ENCODE peak calls at places on chromosomes 4 and X, in seven cellular contexts. One of them, this sample, is unnamed.

GRCh38 chr4:609400-610050 is 15.8 kb upstream of the PDE6B start:
- DNase-seq in thoracic aorta: no peak
- DNase-seq in keratinocyte: no peak
- DNase-seq in brain microvascular endothelial cell: no peak
- DNase-seq in lower leg skin: no peak
- DNase-seq in mucosa of descending colon: no peak
- DNase-seq in uterus: no peak
- DNase-seq in this sample: no peak

GRCh38 chrX:40411350-40412111 is 169.2 kb upstream of the ATP6AP2 start:
- DNase-seq in thoracic aorta: no peak
- DNase-seq in keratinocyte: no peak
- DNase-seq in brain microvascular endothelial cell: no peak
- DNase-seq in lower leg skin: no peak
- DNase-seq in mucosa of descending colon: no peak
- DNase-seq in uterus: no peak
- DNase-seq in this sample: no peak

GRCh38 chrX:132119283-132119682 is 8.5 kb downstream of the FRMD7 start:
- DNase-seq in thoracic aorta: no peak
- DNase-seq in keratinocyte: no peak
- DNase-seq in brain microvascular endothelial cell: no peak
- DNase-seq in lower leg skin: no peak
- DNase-seq in mucosa of descending colon: no peak
- DNase-seq in uterus: no peak
- DNase-seq in this sample: no peak

GRCh38 chr4:2977116-2978097 is 14.0 kb downstream of the GRK4 start:
- DNase-seq in thoracic aorta: no peak
- DNase-seq in keratinocyte: no peak
- DNase-seq in brain microvascular endothelial cell: peak
- DNase-seq in lower leg skin: no peak
- DNase-seq in mucosa of descending colon: no peak
- DNase-seq in uterus: no peak
- DNase-seq in this sample: no peak

GRCh38 chrX:31301203-31301602 is 229.4 kb upstream of the FTHL17 start:
- DNase-seq in thoracic aorta: no peak
- DNase-seq in keratinocyte: no peak
- DNase-seq in brain microvascular endothelial cell: no peak
- DNase-seq in lower leg skin: no peak
- DNase-seq in mucosa of descending colon: no peak
- DNase-seq in uterus: no peak
- DNase-seq in this sample: no peak

GRCh38 chr4:6019316-6020263 is 1.4 kb upstream of the C4orf50 start:
- DNase-seq in thoracic aorta: no peak
- DNase-seq in keratinocyte: peak
- DNase-seq in brain microvascular endothelial cell: peak
- DNase-seq in lower leg skin: peak
- DNase-seq in mucosa of descending colon: peak
- DNase-seq in uterus: no peak
- DNase-seq in this sample: no peak

GRCh38 chr4:94806376-94806775 is 48.6 kb downstream of the BMPR1B start:
- DNase-seq in thoracic aorta: no peak
- DNase-seq in keratinocyte: no peak
- DNase-seq in brain microvascular endothelial cell: no peak
- DNase-seq in lower leg skin: no peak
- DNase-seq in mucosa of descending colon: no peak
- DNase-seq in uterus: no peak
- DNase-seq in this sample: no peak

GRCh38 chr4:185713272-185713671 is 98.7 kb downstream of the SORBS2 start:
- DNase-seq in thoracic aorta: no peak
- DNase-seq in keratinocyte: no peak
- DNase-seq in brain microvascular endothelial cell: peak
- DNase-seq in lower leg skin: no peak
- DNase-seq in mucosa of descending colon: no peak
- DNase-seq in uterus: no peak
- DNase-seq in this sample: no peak

GRCh38 chrX:56764153-56764974 is 35.3 kb downstream of the NBDY start:
- DNase-seq in thoracic aorta: no peak
- DNase-seq in keratinocyte: no peak
- DNase-seq in brain microvascular endothelial cell: peak
- DNase-seq in lower leg skin: peak
- DNase-seq in mucosa of descending colon: peak
- DNase-seq in uterus: peak
- DNase-seq in this sample: no peak

GRCh38 chr4:162952232-162952631 is 214.5 kb downstream of the NAF1 start:
- DNase-seq in thoracic aorta: no peak
- DNase-seq in keratinocyte: no peak
- DNase-seq in brain microvascular endothelial cell: peak
- DNase-seq in lower leg skin: no peak
- DNase-seq in mucosa of descending colon: no peak
- DNase-seq in uterus: no peak
- DNase-seq in this sample: no peak

GRCh38 chr4:17680985-17681920 is 66.8 kb downstream of the MED28 start:
- DNase-seq in thoracic aorta: no peak
- DNase-seq in keratinocyte: no peak
- DNase-seq in brain microvascular endothelial cell: no peak
- DNase-seq in lower leg skin: no peak
- DNase-seq in mucosa of descending colon: no peak
- DNase-seq in uterus: no peak
- DNase-seq in this sample: no peak

GRCh38 chr4:92066485-92066884 is 237.3 kb upstream of the GRID2 start:
- DNase-seq in thoracic aorta: no peak
- DNase-seq in keratinocyte: no peak
- DNase-seq in brain microvascular endothelial cell: no peak
- DNase-seq in lower leg skin: no peak
- DNase-seq in mucosa of descending colon: no peak
- DNase-seq in uterus: no peak
- DNase-seq in this sample: no peak

GRCh38 chr4:54566608-54567007 is 91.1 kb upstream of the KIT start:
- DNase-seq in thoracic aorta: no peak
- DNase-seq in keratinocyte: no peak
- DNase-seq in brain microvascular endothelial cell: no peak
- DNase-seq in lower leg skin: no peak
- DNase-seq in mucosa of descending colon: peak
- DNase-seq in uterus: no peak
- DNase-seq in this sample: no peak

GRCh38 chr4:7788193-7788592 is 151.5 kb downstream of the AFAP1 start:
- DNase-seq in thoracic aorta: no peak
- DNase-seq in keratinocyte: no peak
- DNase-seq in brain microvascular endothelial cell: no peak
- DNase-seq in lower leg skin: no peak
- DNase-seq in mucosa of descending colon: no peak
- DNase-seq in uterus: no peak
- DNase-seq in this sample: peak

GRCh38 chr4:17324431-17324830 is 187.5 kb downstream of the QDPR start:
- DNase-seq in thoracic aorta: no peak
- DNase-seq in keratinocyte: no peak
- DNase-seq in brain microvascular endothelial cell: peak
- DNase-seq in lower leg skin: no peak
- DNase-seq in mucosa of descending colon: peak
- DNase-seq in uterus: peak
- DNase-seq in this sample: no peak

GRCh38 chrX:71541546-71542022 is 8.7 kb downstream of the OGT start:
- DNase-seq in thoracic aorta: no peak
- DNase-seq in keratinocyte: no peak
- DNase-seq in brain microvascular endothelial cell: peak
- DNase-seq in lower leg skin: no peak
- DNase-seq in mucosa of descending colon: no peak
- DNase-seq in uterus: no peak
- DNase-seq in this sample: no peak

GRCh38 chr4:162610116-162610515 is 446.3 kb upstream of the FSTL5 start:
- DNase-seq in thoracic aorta: no peak
- DNase-seq in keratinocyte: no peak
- DNase-seq in brain microvascular endothelial cell: no peak
- DNase-seq in lower leg skin: no peak
- DNase-seq in mucosa of descending colon: no peak
- DNase-seq in uterus: no peak
- DNase-seq in this sample: no peak

GRCh38 chr4:44701037-44701436 is 22.8 kb downstream of the GUF1 start:
- DNase-seq in thoracic aorta: no peak
- DNase-seq in keratinocyte: no peak
- DNase-seq in brain microvascular endothelial cell: no peak
- DNase-seq in lower leg skin: no peak
- DNase-seq in mucosa of descending colon: no peak
- DNase-seq in uterus: no peak
- DNase-seq in this sample: no peak

GRCh38 chrX:42755820-42756219 is 22.1 kb downstream of the PPP1R2C start:
- DNase-seq in thoracic aorta: peak
- DNase-seq in keratinocyte: no peak
- DNase-seq in brain microvascular endothelial cell: peak
- DNase-seq in lower leg skin: peak
- DNase-seq in mucosa of descending colon: no peak
- DNase-seq in uterus: no peak
- DNase-seq in this sample: no peak

GRCh38 chrX:111124418-111124817 is 28.4 kb downstream of the PAK3 start:
- DNase-seq in thoracic aorta: no peak
- DNase-seq in keratinocyte: no peak
- DNase-seq in brain microvascular endothelial cell: no peak
- DNase-seq in lower leg skin: no peak
- DNase-seq in mucosa of descending colon: no peak
- DNase-seq in uterus: no peak
- DNase-seq in this sample: no peak

DNA sequence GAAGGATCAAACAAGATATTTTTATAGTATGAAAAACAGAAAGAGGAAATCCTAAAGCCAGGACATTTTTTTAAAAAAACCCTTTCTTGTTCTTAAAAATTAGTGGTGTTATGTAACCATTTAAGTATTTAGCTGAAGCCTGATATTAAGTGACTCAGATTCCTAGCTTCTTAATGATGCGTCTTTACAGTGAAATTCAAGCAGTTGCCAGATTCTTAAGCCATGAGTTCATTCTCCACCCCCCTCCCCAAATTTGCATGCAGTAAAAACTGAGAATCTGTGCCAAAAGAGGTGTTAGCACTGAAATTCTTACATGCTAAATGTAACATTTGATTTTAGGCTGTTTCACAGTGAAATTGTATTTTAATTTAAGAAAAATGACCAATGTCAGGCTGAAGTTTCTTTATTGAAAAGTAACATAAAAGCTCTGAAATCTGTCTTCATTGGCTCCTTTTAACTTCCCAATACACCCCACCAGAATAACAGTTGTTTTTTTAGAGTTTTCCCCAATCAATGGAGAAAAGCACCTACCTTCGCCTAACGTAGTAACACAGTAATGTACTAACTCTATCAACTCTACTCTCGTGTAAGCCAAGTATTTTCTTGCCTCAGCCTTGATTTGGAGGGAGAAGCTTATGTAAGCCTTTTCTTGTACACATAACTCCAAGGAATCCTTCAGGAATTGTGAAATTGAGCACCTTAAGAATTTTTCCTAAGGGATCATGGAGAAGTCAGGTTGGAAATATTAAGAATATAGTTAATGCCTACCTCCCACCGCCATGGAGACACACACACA is 181.0 kb downstream of the RAPGEF2 start:
- DNase-seq in thoracic aorta: no peak
- DNase-seq in keratinocyte: peak
- DNase-seq in brain microvascular endothelial cell: peak
- DNase-seq in lower leg skin: no peak
- DNase-seq in mucosa of descending colon: no peak
- DNase-seq in uterus: no peak
- DNase-seq in this sample: no peak
- H3K4me3 ChIP-seq in thoracic aorta: peak
- H3K4me3 ChIP-seq in keratinocyte: peak
- H3K4me3 ChIP-seq in brain microvascular endothelial cell: no peak
- H3K4me3 ChIP-seq in lower leg skin: no peak
- H3K4me3 ChIP-seq in mucosa of descending colon: no peak
- H3K4me3 ChIP-seq in uterus: no peak
- H3K4me3 ChIP-seq in this sample: no peak

DNA sequence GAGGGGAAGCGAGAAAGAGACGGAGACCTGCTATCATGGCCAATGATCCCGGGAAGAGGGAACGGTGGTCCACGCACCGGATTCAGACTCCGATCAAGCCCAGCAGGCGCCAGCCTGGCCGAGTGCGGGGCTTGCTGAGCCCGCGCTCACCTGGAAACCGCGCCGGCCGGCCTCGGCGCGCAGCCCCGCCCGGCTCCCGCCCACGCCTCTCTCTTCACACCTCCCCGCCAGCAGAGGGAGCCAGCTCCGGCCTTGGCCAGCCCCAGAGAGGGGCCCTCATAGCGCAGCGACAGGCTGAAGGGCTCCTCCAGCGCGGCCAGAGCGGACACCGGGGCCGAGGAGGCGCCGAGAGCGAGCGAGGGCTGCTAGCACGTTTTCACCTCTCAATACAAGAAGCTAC is 36.8 kb upstream of the SPANXN2 start:
- DNase-seq in thoracic aorta: no peak
- DNase-seq in keratinocyte: no peak
- DNase-seq in brain microvascular endothelial cell: no peak
- DNase-seq in lower leg skin: no peak
- DNase-seq in mucosa of descending colon: no peak
- DNase-seq in uterus: no peak
- DNase-seq in this sample: no peak
- H3K4me3 ChIP-seq in thoracic aorta: no peak
- H3K4me3 ChIP-seq in keratinocyte: no peak
- H3K4me3 ChIP-seq in brain microvascular endothelial cell: no peak
- H3K4me3 ChIP-seq in lower leg skin: no peak
- H3K4me3 ChIP-seq in mucosa of descending colon: no peak
- H3K4me3 ChIP-seq in uterus: no peak
- H3K4me3 ChIP-seq in this sample: no peak

GRCh38 chr4:53361451-53361850 is 4.4 kb downstream of the SCFD2 start:
- DNase-seq in thoracic aorta: no peak
- DNase-seq in keratinocyte: no peak
- DNase-seq in brain microvascular endothelial cell: peak
- DNase-seq in lower leg skin: no peak
- DNase-seq in mucosa of descending colon: no peak
- DNase-seq in uterus: no peak
- DNase-seq in this sample: no peak

GRCh38 chr4:53354012-53354722 is 11.7 kb downstream of the SCFD2 start:
- DNase-seq in thoracic aorta: no peak
- DNase-seq in keratinocyte: no peak
- DNase-seq in brain microvascular endothelial cell: no peak
- DNase-seq in lower leg skin: no peak
- DNase-seq in mucosa of descending colon: no peak
- DNase-seq in uterus: no peak
- DNase-seq in this sample: no peak

DNA sequence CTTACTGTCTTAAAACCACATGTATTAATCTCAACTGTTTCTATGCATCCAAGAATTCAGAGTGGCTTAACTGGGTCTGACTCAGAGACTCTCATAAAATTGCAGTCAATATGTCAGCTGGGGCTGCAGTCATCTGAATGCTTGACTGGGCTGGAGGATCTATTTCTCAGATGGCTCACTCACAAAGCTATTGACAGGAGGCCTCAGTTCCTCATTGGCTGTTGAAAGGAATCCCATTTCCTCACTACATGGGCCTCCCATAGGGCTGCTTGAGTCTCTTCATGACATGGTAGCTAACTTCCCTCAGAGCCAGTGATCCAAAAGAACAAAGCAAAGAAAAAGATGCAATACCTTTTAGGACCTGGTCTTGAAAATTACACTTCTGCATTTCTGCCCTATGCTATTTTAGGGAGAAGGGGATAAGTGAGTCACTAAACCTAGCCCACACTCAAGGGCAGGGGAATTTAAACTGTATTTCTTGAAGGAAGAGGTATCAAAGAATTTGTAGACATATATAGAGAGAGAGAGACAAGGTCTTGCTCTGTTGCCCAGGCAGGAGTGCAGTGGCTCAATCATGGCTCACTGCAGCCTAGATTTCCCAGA is 9.8 kb downstream of the SCFD2 start:
- DNase-seq in thoracic aorta: no peak
- DNase-seq in keratinocyte: no peak
- DNase-seq in brain microvascular endothelial cell: no peak
- DNase-seq in lower leg skin: no peak
- DNase-seq in mucosa of descending colon: no peak
- DNase-seq in uterus: no peak
- DNase-seq in this sample: no peak
- H3K4me3 ChIP-seq in thoracic aorta: no peak
- H3K4me3 ChIP-seq in keratinocyte: no peak
- H3K4me3 ChIP-seq in brain microvascular endothelial cell: no peak
- H3K4me3 ChIP-seq in lower leg skin: no peak
- H3K4me3 ChIP-seq in mucosa of descending colon: no peak
- H3K4me3 ChIP-seq in uterus: no peak
- H3K4me3 ChIP-seq in this sample: no peak

GRCh38 chrX:49073641-49074575 is at the start of gene PRAF2:
- DNase-seq in thoracic aorta: peak
- DNase-seq in keratinocyte: peak
- DNase-seq in brain microvascular endothelial cell: peak
- DNase-seq in lower leg skin: peak
- DNase-seq in mucosa of descending colon: peak
- DNase-seq in uterus: peak
- DNase-seq in this sample: peak
- H3K4me3 ChIP-seq in thoracic aorta: peak
- H3K4me3 ChIP-seq in keratinocyte: peak
- H3K4me3 ChIP-seq in brain microvascular endothelial cell: peak
- H3K4me3 ChIP-seq in lower leg skin: no peak
- H3K4me3 ChIP-seq in mucosa of descending colon: no peak
- H3K4me3 ChIP-seq in uterus: peak
- H3K4me3 ChIP-seq in this sample: peak

This sample was measured in RWPE2.